ENCODE peak calls at places on chromosomes 2 and 18, in eight cellular contexts. One of them, this sample, is unnamed.
A peak's percentile ranks its signal among the peaks of the same experiment; 100 is the strongest.

GRCh38 chr2:185044323-185044874 is 446.1 kb downstream of the ZNF804A start:
- DNase-seq in left lobe of liver: no peak
- DNase-seq in AG08395: no peak
- DNase-seq in GDM1: no peak
- DNase-seq in thyroid gland: no peak
- DNase-seq in CD8-positive, alpha-beta memory T cell: no peak
- DNase-seq in SK-N-SH: no peak
- DNase-seq in hippocampal formation: no peak
- DNase-seq in this sample: no peak

GRCh38 chr18:8830067-8831060 is 125.0 kb downstream of the MTCL1 start:
- DNase-seq in AG08395: no peak
- DNase-seq in left lobe of liver: no peak
- DNase-seq in hippocampal formation: no peak
- DNase-seq in SK-N-SH: no peak
- DNase-seq in CD8-positive, alpha-beta memory T cell: no peak
- DNase-seq in GDM1: no peak
- DNase-seq in thyroid gland: no peak
- DNase-seq in this sample: no peak

GRCh38 chr18:65737346-65737745 is 13.5 kb upstream of the CDH7 start:
- DNase-seq in SK-N-SH: no peak
- DNase-seq in AG08395: no peak
- DNase-seq in left lobe of liver: no peak
- DNase-seq in CD8-positive, alpha-beta memory T cell: no peak
- DNase-seq in thyroid gland: no peak
- DNase-seq in GDM1: no peak
- DNase-seq in hippocampal formation: no peak
- DNase-seq in this sample: no peak

GRCh38 chr2:226117506-226118065 is 682.0 kb downstream of the IRS1 start:
- DNase-seq in hippocampal formation: no peak
- DNase-seq in SK-N-SH: no peak
- DNase-seq in GDM1: no peak
- DNase-seq in AG08395: no peak
- DNase-seq in CD8-positive, alpha-beta memory T cell: no peak
- DNase-seq in thyroid gland: no peak
- DNase-seq in left lobe of liver: no peak
- DNase-seq in this sample: peak; percentile 66

GRCh38 chr2:176188969-176189665 is 649 bp downstream of the HOXD1 start:
- DNase-seq in AG08395: no peak
- DNase-seq in SK-N-SH: no peak
- DNase-seq in thyroid gland: no peak
- DNase-seq in left lobe of liver: no peak
- DNase-seq in CD8-positive, alpha-beta memory T cell: no peak
- DNase-seq in hippocampal formation: no peak
- DNase-seq in GDM1: no peak
- DNase-seq in this sample: no peak

GRCh38 chr2:119431976-119432881 is 575 bp downstream of the TMEM37 start:
- DNase-seq in GDM1: no peak
- DNase-seq in thyroid gland: peak; percentile 70
- DNase-seq in left lobe of liver: peak; percentile 65
- DNase-seq in CD8-positive, alpha-beta memory T cell: no peak
- DNase-seq in AG08395: no peak
- DNase-seq in hippocampal formation: peak; percentile 9
- DNase-seq in SK-N-SH: no peak
- DNase-seq in this sample: peak; percentile 9

GRCh38 chr2:195535911-195536522 is 121.0 kb upstream of the SLC39A10 start:
- DNase-seq in left lobe of liver: no peak
- DNase-seq in thyroid gland: no peak
- DNase-seq in SK-N-SH: no peak
- DNase-seq in GDM1: no peak
- DNase-seq in hippocampal formation: no peak
- DNase-seq in AG08395: no peak
- DNase-seq in CD8-positive, alpha-beta memory T cell: peak; percentile 53
- DNase-seq in this sample: no peak

GRCh38 chr18:23547806-23548205 is 38.5 kb downstream of the NPC1 start:
- DNase-seq in left lobe of liver: no peak
- DNase-seq in SK-N-SH: no peak
- DNase-seq in thyroid gland: no peak
- DNase-seq in hippocampal formation: no peak
- DNase-seq in AG08395: peak; percentile 69
- DNase-seq in GDM1: no peak
- DNase-seq in CD8-positive, alpha-beta memory T cell: no peak
- DNase-seq in this sample: no peak

GRCh38 chr2:143420313-143420712 is 291.1 kb downstream of the ARHGAP15 start:
- DNase-seq in GDM1: no peak
- DNase-seq in left lobe of liver: no peak
- DNase-seq in thyroid gland: no peak
- DNase-seq in hippocampal formation: no peak
- DNase-seq in AG08395: peak; percentile 16
- DNase-seq in CD8-positive, alpha-beta memory T cell: no peak
- DNase-seq in SK-N-SH: no peak
- DNase-seq in this sample: no peak

GRCh38 chr2:62112192-62112591 is 83.7 kb upstream of the B3GNT2 start:
- DNase-seq in AG08395: peak; percentile 26
- DNase-seq in CD8-positive, alpha-beta memory T cell: no peak
- DNase-seq in left lobe of liver: no peak
- DNase-seq in thyroid gland: no peak
- DNase-seq in GDM1: no peak
- DNase-seq in SK-N-SH: no peak
- DNase-seq in hippocampal formation: no peak
- DNase-seq in this sample: no peak

GRCh38 chr2:27095745-27096651 is 9.4 kb downstream of the KHK start:
- DNase-seq in CD8-positive, alpha-beta memory T cell: no peak
- DNase-seq in left lobe of liver: peak; percentile 91
- DNase-seq in SK-N-SH: peak; percentile 91
- DNase-seq in hippocampal formation: peak; percentile 60
- DNase-seq in GDM1: peak; percentile 16
- DNase-seq in thyroid gland: peak; percentile 51
- DNase-seq in AG08395: peak; percentile 78
- DNase-seq in this sample: peak; percentile 57

GRCh38 chr2:121502246-121502645 is 28.4 kb upstream of the RNU4ATAC start:
- DNase-seq in hippocampal formation: no peak
- DNase-seq in GDM1: no peak
- DNase-seq in SK-N-SH: no peak
- DNase-seq in thyroid gland: no peak
- DNase-seq in CD8-positive, alpha-beta memory T cell: no peak
- DNase-seq in AG08395: peak; percentile 48
- DNase-seq in left lobe of liver: no peak
- DNase-seq in this sample: peak; percentile 73

GRCh38 chr18:5317186-5317585 is 21.7 kb upstream of the ZBTB14 start:
- DNase-seq in CD8-positive, alpha-beta memory T cell: no peak
- DNase-seq in thyroid gland: no peak
- DNase-seq in GDM1: no peak
- DNase-seq in AG08395: no peak
- DNase-seq in hippocampal formation: no peak
- DNase-seq in left lobe of liver: no peak
- DNase-seq in SK-N-SH: no peak
- DNase-seq in this sample: no peak

GRCh38 chr18:21742323-21742687 is 1.7 kb downstream of the MIB1 start:
- DNase-seq in GDM1: no peak
- DNase-seq in CD8-positive, alpha-beta memory T cell: no peak
- DNase-seq in AG08395: no peak
- DNase-seq in thyroid gland: no peak
- DNase-seq in hippocampal formation: no peak
- DNase-seq in left lobe of liver: no peak
- DNase-seq in SK-N-SH: no peak
- DNase-seq in this sample: peak; percentile 30

GRCh38 chr2:172985139-172985874 is 90.3 kb upstream of the MAP3K20 start:
- DNase-seq in hippocampal formation: no peak
- DNase-seq in thyroid gland: peak; percentile 88
- DNase-seq in CD8-positive, alpha-beta memory T cell: no peak
- DNase-seq in GDM1: no peak
- DNase-seq in SK-N-SH: peak; percentile 3
- DNase-seq in AG08395: peak; percentile 54
- DNase-seq in left lobe of liver: peak; percentile 73
- DNase-seq in this sample: peak; percentile 63

GRCh38 chr18:60826346-60826745 is 453.8 kb upstream of the MC4R start:
- DNase-seq in CD8-positive, alpha-beta memory T cell: no peak
- DNase-seq in thyroid gland: no peak
- DNase-seq in AG08395: no peak
- DNase-seq in GDM1: no peak
- DNase-seq in left lobe of liver: no peak
- DNase-seq in hippocampal formation: no peak
- DNase-seq in SK-N-SH: no peak
- DNase-seq in this sample: no peak

GRCh38 chr2:175476950-175477349 is 295.4 kb upstream of the ATP5MC3 start:
- DNase-seq in hippocampal formation: no peak
- DNase-seq in left lobe of liver: no peak
- DNase-seq in AG08395: no peak
- DNase-seq in GDM1: no peak
- DNase-seq in CD8-positive, alpha-beta memory T cell: no peak
- DNase-seq in SK-N-SH: no peak
- DNase-seq in thyroid gland: no peak
- DNase-seq in this sample: no peak

GRCh38 chr2:147449323-147450080 is 395.3 kb upstream of the ACVR2A start:
- DNase-seq in thyroid gland: no peak
- DNase-seq in AG08395: no peak
- DNase-seq in left lobe of liver: no peak
- DNase-seq in GDM1: no peak
- DNase-seq in CD8-positive, alpha-beta memory T cell: peak; percentile 7
- DNase-seq in SK-N-SH: peak; percentile 3
- DNase-seq in hippocampal formation: no peak
- DNase-seq in this sample: no peak

GRCh38 chr2:178345951-178346350 is 105.0 kb downstream of the PRKRA start:
- DNase-seq in thyroid gland: no peak
- DNase-seq in GDM1: no peak
- DNase-seq in AG08395: peak; percentile 7
- DNase-seq in left lobe of liver: no peak
- DNase-seq in CD8-positive, alpha-beta memory T cell: no peak
- DNase-seq in hippocampal formation: no peak
- DNase-seq in SK-N-SH: no peak
- DNase-seq in this sample: peak; percentile 51

GRCh38 chr2:144678741-144679140 is 158.8 kb upstream of the ZEB2 start:
- DNase-seq in hippocampal formation: no peak
- DNase-seq in AG08395: no peak
- DNase-seq in thyroid gland: no peak
- DNase-seq in GDM1: no peak
- DNase-seq in left lobe of liver: no peak
- DNase-seq in SK-N-SH: no peak
- DNase-seq in CD8-positive, alpha-beta memory T cell: no peak
- DNase-seq in this sample: no peak

GRCh38 chr18:1302861-1303260 is 398.2 kb downstream of the ADCYAP1 start:
- DNase-seq in GDM1: no peak
- DNase-seq in AG08395: no peak
- DNase-seq in left lobe of liver: no peak
- DNase-seq in thyroid gland: no peak
- DNase-seq in CD8-positive, alpha-beta memory T cell: no peak
- DNase-seq in hippocampal formation: no peak
- DNase-seq in SK-N-SH: no peak
- DNase-seq in this sample: no peak

GRCh38 chr18:61893304-61893970 is 630 bp upstream of the RNF152 start:
- DNase-seq in thyroid gland: peak; percentile 33
- DNase-seq in AG08395: peak; percentile 75
- DNase-seq in hippocampal formation: peak; percentile 61
- DNase-seq in CD8-positive, alpha-beta memory T cell: no peak
- DNase-seq in GDM1: no peak
- DNase-seq in left lobe of liver: peak; percentile 67
- DNase-seq in SK-N-SH: peak; percentile 94
- DNase-seq in this sample: peak; percentile 61

GRCh38 chr18:48230459-48231113 is 178.6 kb downstream of the ZBTB7C start:
- DNase-seq in SK-N-SH: peak; percentile 79
- DNase-seq in left lobe of liver: no peak
- DNase-seq in AG08395: peak; percentile 77
- DNase-seq in hippocampal formation: no peak
- DNase-seq in GDM1: peak; percentile 38
- DNase-seq in thyroid gland: peak; percentile 66
- DNase-seq in CD8-positive, alpha-beta memory T cell: no peak
- DNase-seq in this sample: peak; percentile 31

GRCh38 chr2:62410015-62410453 is 96.0 kb downstream of the TMEM17 start:
- DNase-seq in hippocampal formation: peak; percentile 22
- DNase-seq in GDM1: peak; percentile 51
- DNase-seq in thyroid gland: no peak
- DNase-seq in left lobe of liver: no peak
- DNase-seq in CD8-positive, alpha-beta memory T cell: no peak
- DNase-seq in SK-N-SH: no peak
- DNase-seq in AG08395: no peak
- DNase-seq in this sample: no peak

GRCh38 chr2:151071906-151072305 is 189.8 kb downstream of the RBM43 start:
- DNase-seq in hippocampal formation: no peak
- DNase-seq in AG08395: no peak
- DNase-seq in SK-N-SH: no peak
- DNase-seq in left lobe of liver: no peak
- DNase-seq in CD8-positive, alpha-beta memory T cell: no peak
- DNase-seq in GDM1: no peak
- DNase-seq in thyroid gland: no peak
- DNase-seq in this sample: peak; percentile 35

GRCh38 chr2:164954954-164955701 is at the start of gene SLC38A11:
- DNase-seq in left lobe of liver: no peak
- DNase-seq in thyroid gland: peak; percentile 42
- DNase-seq in CD8-positive, alpha-beta memory T cell: no peak
- DNase-seq in SK-N-SH: peak; percentile 65
- DNase-seq in AG08395: peak; percentile 45
- DNase-seq in GDM1: no peak
- DNase-seq in hippocampal formation: no peak
- DNase-seq in this sample: no peak

GRCh38 chr18:48436907-48437306 is 27.7 kb upstream of the ZBTB7C start:
- DNase-seq in thyroid gland: no peak
- DNase-seq in hippocampal formation: no peak
- DNase-seq in GDM1: no peak
- DNase-seq in AG08395: no peak
- DNase-seq in CD8-positive, alpha-beta memory T cell: no peak
- DNase-seq in SK-N-SH: no peak
- DNase-seq in left lobe of liver: no peak
- DNase-seq in this sample: no peak

GRCh38 chr18:34709631-34710429 is at the start of gene DTNA:
- DNase-seq in AG08395: peak; percentile 70
- DNase-seq in thyroid gland: no peak
- DNase-seq in SK-N-SH: peak; percentile 18
- DNase-seq in left lobe of liver: no peak
- DNase-seq in GDM1: no peak
- DNase-seq in CD8-positive, alpha-beta memory T cell: no peak
- DNase-seq in hippocampal formation: no peak
- DNase-seq in this sample: peak; percentile 96

GRCh38 chr18:59729781-59730180 is 32.6 kb upstream of the CCBE1 start:
- DNase-seq in AG08395: no peak
- DNase-seq in left lobe of liver: no peak
- DNase-seq in thyroid gland: no peak
- DNase-seq in GDM1: no peak
- DNase-seq in hippocampal formation: no peak
- DNase-seq in SK-N-SH: no peak
- DNase-seq in CD8-positive, alpha-beta memory T cell: no peak
- DNase-seq in this sample: no peak

GRCh38 chr18:8081872-8082553 is 514.9 kb downstream of the PTPRM start:
- DNase-seq in left lobe of liver: no peak
- DNase-seq in GDM1: no peak
- DNase-seq in hippocampal formation: no peak
- DNase-seq in AG08395: no peak
- DNase-seq in CD8-positive, alpha-beta memory T cell: no peak
- DNase-seq in thyroid gland: peak; percentile 70
- DNase-seq in SK-N-SH: no peak
- DNase-seq in this sample: no peak

GRCh38 chr2:43461461-43462073 is 134.3 kb downstream of the THADA start:
- DNase-seq in SK-N-SH: no peak
- DNase-seq in hippocampal formation: no peak
- DNase-seq in CD8-positive, alpha-beta memory T cell: no peak
- DNase-seq in AG08395: no peak
- DNase-seq in GDM1: no peak
- DNase-seq in left lobe of liver: no peak
- DNase-seq in thyroid gland: no peak
- DNase-seq in this sample: no peak

GRCh38 chr2:42545714-42546390 is 22.6 kb upstream of the MTA3 start:
- DNase-seq in SK-N-SH: no peak
- DNase-seq in AG08395: no peak
- DNase-seq in thyroid gland: no peak
- DNase-seq in CD8-positive, alpha-beta memory T cell: no peak
- DNase-seq in GDM1: no peak
- DNase-seq in left lobe of liver: no peak
- DNase-seq in hippocampal formation: no peak
- DNase-seq in this sample: no peak

GRCh38 chr18:67805261-67805660 is 288.7 kb upstream of the DSEL start:
- DNase-seq in SK-N-SH: no peak
- DNase-seq in GDM1: no peak
- DNase-seq in CD8-positive, alpha-beta memory T cell: no peak
- DNase-seq in AG08395: no peak
- DNase-seq in left lobe of liver: no peak
- DNase-seq in hippocampal formation: no peak
- DNase-seq in thyroid gland: no peak
- DNase-seq in this sample: no peak

GRCh38 chr2:9552491-9553178 is 3.0 kb downstream of the ADAM17 start:
- DNase-seq in GDM1: no peak
- DNase-seq in AG08395: no peak
- DNase-seq in hippocampal formation: no peak
- DNase-seq in thyroid gland: no peak
- DNase-seq in left lobe of liver: no peak
- DNase-seq in CD8-positive, alpha-beta memory T cell: no peak
- DNase-seq in SK-N-SH: no peak
- DNase-seq in this sample: peak; percentile 91